ENCODE peak calls at places on chromosomes 16 and 17, in four cellular contexts. N, D, T and V are unnamed samples.

GRCh38 chr17:63925615-63926014 is 6.5 kb downstream of the CD79B start:
- DNase-seq in N (no peak), D (no peak), T (no peak), V (peak)

GRCh38 chr17:688100-688989 is 26.3 kb downstream of the VPS53 start:
- DNase-seq in N (no peak), D (no peak), T (no peak), V (no peak)

GRCh38 chr17:73155410-73156165 is 9.2 kb upstream of the SSTR2 start:
- DNase-seq in N (no peak), D (peak), T (no peak), V (peak)

GRCh38 chr17:74032222-74032621 is 171.3 kb upstream of the RPL38 start:
- DNase-seq in N (no peak), D (no peak), T (no peak), V (no peak)

GRCh38 chr17:9924735-9925191 is 19.7 kb upstream of the RCVRN start:
- DNase-seq in N (peak), D (no peak), T (peak), V (peak)

GRCh38 chr17:41024702-41025101 is 2.3 kb downstream of the KRTAP1-5 start:
- DNase-seq in N (no peak), D (no peak), T (no peak), V (no peak)

GRCh38 chr16:82867425-82867824 is 240.7 kb downstream of the CDH13 start:
- DNase-seq in N (no peak), D (no peak), T (no peak), V (no peak)

GRCh38 chr17:81381632-81382577 is 13.4 kb upstream of the BAHCC1 start:
- DNase-seq in N (no peak), D (no peak), T (no peak), V (no peak)

GRCh38 chr16:75260856-75261589 is 9.6 kb upstream of the BCAR1 start:
- DNase-seq in N (no peak), D (no peak), T (no peak), V (peak)

GRCh38 chr16:71929048-71929447 is 33.7 kb downstream of the IST1 start:
- DNase-seq in N (no peak), D (no peak), T (no peak), V (no peak)

GRCh38 chr16:54143410-54143809 is 143.2 kb downstream of the IRX3 start:
- DNase-seq in N (no peak), D (no peak), T (no peak), V (no peak)

GRCh38 chr17:3965123-3965800 is 1.0 kb upstream of the ATP2A3 start:
- DNase-seq in N (peak), D (peak), T (peak), V (peak)

GRCh38 chr17:10729334-10730193 is at the start of gene TMEM220:
- DNase-seq in N (no peak), D (peak), T (peak), V (peak)

DNA sequence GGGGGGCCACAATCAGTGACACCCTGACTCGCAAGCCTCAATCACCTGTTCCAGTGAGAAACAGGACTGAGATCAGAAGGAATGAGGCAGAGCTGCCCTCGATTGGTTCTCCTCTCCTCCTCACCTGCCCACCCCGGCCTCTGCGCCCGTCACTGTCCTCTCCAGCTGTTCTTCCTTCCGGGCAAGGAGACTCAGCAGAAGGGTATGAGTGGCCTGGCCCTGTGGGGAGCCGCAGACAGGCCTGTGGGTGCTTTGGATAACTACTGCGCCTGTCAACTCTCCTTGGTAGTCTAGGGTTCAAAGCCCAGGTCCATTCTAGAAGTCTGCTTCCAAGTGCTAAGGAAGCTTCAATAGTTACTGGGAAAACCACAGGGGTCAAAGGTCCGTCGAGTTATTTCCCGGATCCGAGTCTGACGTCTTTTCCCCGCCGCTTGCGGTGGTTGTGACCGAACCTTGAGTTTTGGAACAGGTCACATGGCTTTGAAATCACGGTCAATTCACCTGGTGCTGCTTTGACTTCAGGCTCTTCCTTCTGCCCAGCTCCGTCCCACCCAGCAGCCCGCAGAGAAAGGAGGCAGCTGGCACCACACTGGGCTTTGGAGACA is 8.3 kb downstream of the CARD14 start:
- DNase-seq in N (no peak), D (no peak), T (no peak), V (no peak)
- TF ChIP-seq TAF1 in N (no peak), D (no peak), T (no peak), V (no peak)

GRCh38 chr17:70313031-70313430 is 143.7 kb downstream of the KCNJ2 start:
- DNase-seq in N (no peak), D (no peak), T (no peak), V (no peak)
- TF ChIP-seq TAF1 in N (no peak), D (no peak), T (no peak), V (no peak)

DNA sequence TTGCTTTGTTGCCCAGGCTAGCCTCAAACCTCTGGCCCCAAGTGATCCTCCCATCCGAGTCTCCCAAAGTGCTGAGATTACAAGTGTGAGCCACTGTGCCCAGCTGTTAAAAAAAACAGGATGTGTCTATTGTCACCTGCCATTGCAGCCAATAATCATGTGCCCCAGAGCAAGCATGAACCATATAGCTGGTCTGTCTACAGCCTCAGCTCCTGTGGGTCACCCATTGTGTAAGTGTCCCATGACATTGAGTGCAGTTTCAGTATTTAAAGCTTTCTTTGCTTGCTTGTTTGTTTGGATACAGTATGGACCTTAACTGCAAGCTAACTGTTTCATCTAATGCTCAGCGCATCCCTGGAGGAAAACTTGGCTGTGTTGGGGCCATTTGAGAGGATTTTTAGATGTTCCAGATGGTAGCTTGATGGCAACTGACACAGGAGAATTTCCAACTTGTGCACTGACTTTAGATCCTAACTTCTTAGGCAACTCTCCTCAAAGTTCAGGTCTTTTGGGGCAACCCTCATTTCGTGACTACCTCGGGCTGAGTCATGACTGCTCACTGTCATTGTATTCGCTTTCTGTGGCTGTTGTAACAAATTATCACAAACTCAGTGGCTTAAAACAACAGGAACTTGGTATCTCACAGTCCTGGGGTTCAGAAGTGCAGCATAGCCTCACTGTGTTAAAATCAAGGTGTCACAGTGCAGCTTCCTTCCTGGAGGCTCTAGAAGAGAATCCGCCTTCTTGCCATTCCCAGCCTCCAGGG is 30.3 kb upstream of the ADORA2B start:
- DNase-seq in N (no peak), D (no peak), T (no peak), V (no peak)
- TF ChIP-seq TAF1 in N (no peak), D (no peak), T (no peak), V (no peak)

GRCh38 chr17:27549251-27549919 is 81.6 kb upstream of the LGALS9 start:
- DNase-seq in N (no peak), D (no peak), T (no peak), V (no peak)
- TF ChIP-seq TAF1 in N (no peak), D (no peak), T (no peak), V (no peak)

DNA sequence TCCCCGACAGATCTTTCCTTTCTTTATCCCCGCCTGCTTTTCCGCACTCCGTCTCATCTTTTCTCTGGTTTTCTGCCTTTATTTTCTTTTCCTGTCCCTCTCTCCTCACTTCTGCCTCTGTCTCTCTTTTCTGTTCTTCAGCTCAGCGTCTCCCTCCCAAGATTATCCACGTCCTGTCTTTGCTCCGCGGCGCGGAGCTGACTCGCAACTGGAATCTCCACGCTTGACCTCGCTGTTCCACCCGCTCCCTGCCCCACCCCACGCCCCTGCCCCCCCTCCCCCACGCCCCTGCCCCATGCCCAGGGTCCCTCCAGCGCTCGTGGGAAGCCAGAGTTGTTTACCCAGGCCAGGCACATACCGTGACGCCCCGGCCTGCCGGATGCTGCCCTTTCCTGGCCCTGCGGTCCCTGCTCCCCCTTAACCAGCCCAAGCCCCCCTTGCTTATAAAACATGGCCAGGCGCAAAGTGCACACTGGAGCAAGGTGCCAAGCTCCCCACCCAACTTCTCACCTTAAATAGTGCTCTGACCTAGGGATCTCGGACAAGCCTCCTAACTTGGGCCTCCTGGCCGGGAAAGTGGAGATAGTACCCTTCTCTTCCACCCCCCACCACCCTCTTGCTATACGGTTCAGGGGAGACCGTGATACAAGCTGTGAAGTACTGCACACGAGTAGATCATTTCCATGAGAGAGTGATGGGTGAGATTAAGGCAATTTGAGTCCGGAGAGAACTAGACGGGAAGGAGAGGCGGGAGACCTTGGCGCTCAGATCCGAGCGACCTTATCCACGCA is 4.7 kb upstream of the LHX1 start:
- DNase-seq in N (no peak), D (no peak), T (no peak), V (peak)
- TF ChIP-seq TAF1 in N (no peak), D (no peak), T (no peak), V (no peak)

DNA sequence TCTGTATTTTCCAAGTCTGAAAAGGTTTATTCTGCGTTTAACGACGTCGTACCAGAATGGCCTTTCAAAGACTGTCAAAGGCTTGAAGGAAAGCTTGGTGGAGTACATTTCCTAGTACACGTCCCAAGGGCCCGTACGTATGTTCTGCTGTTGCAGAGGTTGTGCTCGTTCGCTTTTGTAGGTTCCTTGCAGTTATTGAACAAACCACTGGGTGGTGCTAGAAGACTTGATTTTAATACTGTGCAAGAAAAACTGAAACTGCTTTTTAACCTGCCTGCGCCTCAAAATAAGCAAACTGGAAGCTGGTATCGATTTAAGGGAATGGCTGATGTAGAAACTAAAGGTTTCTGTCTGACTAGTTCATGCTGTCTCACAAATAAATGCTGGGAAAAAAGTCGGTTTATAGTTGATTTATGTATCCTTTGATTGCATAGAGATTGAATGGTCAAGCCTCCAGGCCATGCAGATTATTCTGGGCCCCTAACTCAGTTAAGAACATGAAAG is 54.6 kb downstream of the USP10 start:
- DNase-seq in N (peak), D (peak), T (peak), V (peak)
- TF ChIP-seq TAF1 in N (no peak), D (no peak), T (no peak), V (no peak)

GRCh38 chr17:35166526-35166925 is 18.9 kb downstream of the UNC45B start:
- DNase-seq in N (no peak), D (no peak), T (no peak), V (no peak)

GRCh38 chr17:35167666-35168065 is 20.0 kb downstream of the UNC45B start:
- DNase-seq in N (no peak), D (no peak), T (no peak), V (no peak)

GRCh38 chr17:35169964-35170363 is 22.3 kb downstream of the UNC45B start:
- DNase-seq in N (no peak), D (no peak), T (no peak), V (no peak)

GRCh38 chr17:35164716-35165115 is 17.1 kb downstream of the UNC45B start:
- DNase-seq in N (no peak), D (no peak), T (no peak), V (no peak)

GRCh38 chr17:35167046-35167445 is 19.4 kb downstream of the UNC45B start:
- DNase-seq in N (no peak), D (no peak), T (no peak), V (no peak)
- TF ChIP-seq TAF1 in N (no peak), D (no peak), T (no peak), V (no peak)